ENCODE peak calls at places on chromosome 18, in four cellular contexts. B is heart right ventricle; O is CD4-positive, alpha-beta T cell; Z is A549. L is an unnamed sample.

GRCh38 chr18:54357082-54357659 is 487 bp downstream of the STARD6 start:
- DNase-seq in B (no peak), O (no peak), Z (no peak), L (no peak)

GRCh38 chr18:11925800-11926481 is 17.8 kb upstream of the MPPE1 start:
- DNase-seq in B (no peak), O (no peak), Z (no peak), L (no peak)

GRCh38 chr18:10750386-10751035 is 224.7 kb downstream of the NAPG start:
- DNase-seq in B (no peak), O (no peak), Z (no peak), L (no peak)

GRCh38 chr18:79575891-79576685 is 103.5 kb upstream of the CTDP1 start:
- DNase-seq in B (peak), O (no peak), Z (no peak), L (no peak)

GRCh38 chr18:49025767-49026500 is 75.2 kb upstream of the SMAD7 start:
- DNase-seq in B (no peak), O (no peak), Z (no peak), L (peak)

GRCh38 chr18:55875330-55875933 is 287.4 kb upstream of the TCF4 start:
- DNase-seq in B (no peak), O (no peak), Z (no peak), L (peak)

GRCh38 chr18:13191779-13192178 is 26.8 kb upstream of the LDLRAD4 start:
- DNase-seq in B (no peak), O (no peak), Z (no peak), L (no peak)

GRCh38 chr18:13376298-13376840 is 157.8 kb downstream of the LDLRAD4 start:
- DNase-seq in B (no peak), O (peak), Z (no peak), L (no peak)

GRCh38 chr18:13381331-13381730 is 162.8 kb downstream of the LDLRAD4 start:
- DNase-seq in B (no peak), O (no peak), Z (no peak), L (no peak)

GRCh38 chr18:79705272-79705671 is 25.7 kb downstream of the CTDP1 start:
- DNase-seq in B (no peak), O (no peak), Z (no peak), L (no peak)

GRCh38 chr18:47075098-47075883 is 39.9 kb upstream of the ELOA2 start:
- DNase-seq in B (no peak), O (no peak), Z (peak), L (no peak)

GRCh38 chr18:63319383-63320040 is at the start of gene BCL2:
- DNase-seq in B (no peak), O (peak), Z (peak), L (peak)
- H3K27ac ChIP-seq in B (peak), O (peak), Z (peak), L (peak)

GRCh38 chr18:35710581-35710980 is 129.0 kb downstream of the GALNT1 start:
- DNase-seq in B (no peak), O (no peak), Z (no peak), L (no peak)

GRCh38 chr18:35711227-35711626 is 129.7 kb downstream of the GALNT1 start:
- DNase-seq in B (no peak), O (no peak), Z (no peak), L (no peak)

GRCh38 chr18:35705988-35706387 is 124.4 kb downstream of the GALNT1 start:
- DNase-seq in B (no peak), O (no peak), Z (no peak), L (no peak)

GRCh38 chr18:35707247-35707646 is 125.7 kb downstream of the GALNT1 start:
- DNase-seq in B (no peak), O (no peak), Z (no peak), L (no peak)

DNA sequence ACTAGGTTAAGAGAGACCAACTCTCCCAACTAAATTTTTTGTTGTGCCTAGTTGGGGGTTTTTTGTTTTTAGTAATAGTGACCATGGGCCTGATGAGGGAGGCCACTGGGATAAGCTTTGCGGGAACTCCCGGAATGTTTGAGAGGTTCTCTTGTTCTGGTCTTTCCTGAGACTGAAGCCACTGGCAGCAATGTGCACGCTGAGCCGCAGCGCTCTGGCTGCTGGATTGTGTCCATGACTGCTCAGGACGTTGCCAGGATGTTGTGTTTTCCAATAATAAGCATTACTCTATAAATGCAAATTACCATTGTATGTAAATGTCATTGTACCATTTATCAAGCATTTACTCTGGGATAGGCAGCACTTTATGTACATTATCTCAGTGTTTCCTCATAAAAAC is 126.1 kb downstream of the GALNT1 start:
- DNase-seq in B (peak), O (no peak), Z (no peak), L (no peak)
- TF ChIP-seq CTCF in B (no peak), O (no peak), Z (no peak), L (no peak)

GRCh38 chr18:76524900-76525698 is 30.1 kb upstream of the ZNF516 start:
- DNase-seq in B (no peak), O (no peak), Z (peak), L (no peak)
- H3K27ac ChIP-seq in B (no peak), O (no peak), Z (no peak), L (no peak)

DNA sequence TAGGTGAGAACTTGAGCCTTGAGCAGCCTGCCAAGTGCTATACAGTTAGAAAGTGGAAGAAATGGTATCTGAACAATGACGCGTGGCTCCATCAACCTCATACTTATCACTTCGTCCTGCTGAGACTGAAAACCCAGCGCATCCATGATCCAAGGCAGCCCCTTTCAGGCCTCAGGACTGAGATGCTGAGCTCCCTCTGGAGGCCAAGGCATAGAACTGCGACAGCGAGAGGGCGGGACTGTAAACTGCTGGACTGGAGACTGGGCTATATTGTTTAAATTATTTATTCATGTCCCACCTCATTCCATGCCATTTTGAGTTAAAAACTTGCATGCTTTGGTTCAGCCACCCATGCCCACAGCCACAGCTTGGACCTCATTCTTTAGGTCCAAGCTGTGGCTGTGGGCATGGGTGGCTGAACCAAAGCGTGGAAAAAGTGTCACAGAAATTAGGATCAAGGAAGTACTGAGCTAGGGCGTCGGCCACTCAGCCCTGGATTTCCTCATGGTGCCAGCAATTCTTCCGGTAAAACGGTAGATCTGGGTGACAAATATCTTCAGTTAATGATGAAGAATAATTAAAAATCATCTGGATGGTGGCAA is 195.5 kb downstream of the L3MBTL4 start:
- DNase-seq in B (peak), O (no peak), Z (peak), L (no peak)
- TF ChIP-seq CTCF in B (peak), O (no peak), Z (peak), L (peak)

DNA sequence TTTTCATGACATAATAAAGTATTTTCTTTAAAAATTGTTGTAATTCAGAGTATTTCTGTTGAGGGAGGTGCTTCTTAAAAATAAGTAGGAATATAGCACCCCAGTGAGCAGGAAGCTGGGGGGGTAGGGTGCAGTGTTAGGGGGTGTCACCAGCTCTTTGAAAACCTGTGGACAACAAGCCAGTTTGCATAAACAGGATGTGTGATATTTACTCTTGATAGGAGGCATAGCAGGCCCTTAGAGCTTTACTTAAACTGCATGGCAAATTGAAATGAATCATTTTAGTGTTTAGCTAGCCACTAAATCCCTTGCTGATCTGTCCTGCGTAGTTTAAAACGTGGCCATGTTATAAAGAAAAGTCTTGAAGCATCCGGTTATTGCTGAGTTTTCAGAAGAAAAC is 8.4 kb downstream of the TGIF1 start:
- DNase-seq in B (no peak), O (no peak), Z (no peak), L (no peak)
- H3K27ac ChIP-seq in B (no peak), O (no peak), Z (peak), L (peak)

GRCh38 chr18:904135-905090 is at the start of gene ADCYAP1:
- DNase-seq in B (no peak), O (no peak), Z (no peak), L (no peak)
- TF ChIP-seq CTCF in B (no peak), O (no peak), Z (no peak), L (no peak)

DNA sequence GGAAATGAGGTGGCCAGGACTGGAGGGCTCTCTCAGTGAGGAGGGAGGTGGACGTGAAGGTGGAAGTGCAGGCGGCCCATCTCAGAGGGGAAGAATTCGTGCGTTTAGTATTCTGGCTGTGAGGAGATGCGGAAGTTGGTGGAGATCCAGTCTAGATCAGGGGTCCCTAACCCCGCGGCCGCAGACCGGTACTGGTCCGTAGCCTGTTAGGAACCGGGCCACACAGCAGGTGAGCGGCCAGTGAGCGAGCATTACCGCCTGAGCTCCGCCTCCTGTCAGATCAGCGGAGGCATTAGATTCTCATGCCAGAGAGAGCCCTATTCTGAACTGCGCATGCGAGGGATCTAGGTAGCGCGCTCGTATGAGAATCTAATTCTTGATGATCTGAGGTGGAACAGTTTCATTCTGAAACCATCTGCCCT is 1.6 kb upstream of the FHOD3 start:
- DNase-seq in B (no peak), O (no peak), Z (no peak), L (no peak)
- H3K27ac ChIP-seq in B (no peak), O (no peak), Z (no peak), L (no peak)